ENCODE peak calls at places on chromosomes 5 and 9, in eight cellular contexts. E is SW 1271; M is GM20000; G is hippocampal formation; Z is activated T-helper 1 cell treated with anti-CD3 and anti-CD28 coated beads, Interleukin-2, amount 50 U/mL, for 16 hours; B is stimulated activated CD4-positive, alpha-beta T cell treated with anti-CD3 and anti-CD28 coated beads, Interleukin-1b, Interleukin-23, amount 100 ng/mL, for 24 hours; Q is HT1080; O is NCI-H2081. T is an unnamed sample.

GRCh38 chr5:124393564-124394379 is 352.7 kb downstream of the ZNF608 start:
- DNase-seq in E (no peak), M (no peak), G (peak), Z (no peak), B (no peak), Q (no peak), O (no peak), T (no peak)

GRCh38 chr5:15959560-15960164 is 219.9 kb downstream of the MARCHF11 start:
- DNase-seq in E (no peak), M (no peak), G (no peak), Z (no peak), B (no peak), Q (no peak), O (no peak), T (no peak)

GRCh38 chr5:19733612-19734495 is 254.1 kb downstream of the CDH18 start:
- DNase-seq in E (no peak), M (no peak), G (no peak), Z (no peak), B (no peak), Q (peak), O (no peak), T (no peak)

GRCh38 chr9:32930486-32930885 is 70.9 kb downstream of the APTX start:
- DNase-seq in E (no peak), M (no peak), G (no peak), Z (no peak), B (no peak), Q (no peak), O (no peak), T (no peak)

GRCh38 chr5:81249240-81249639 is 16.1 kb downstream of the CKMT2 start:
- DNase-seq in E (no peak), M (no peak), G (no peak), Z (no peak), B (no peak), Q (no peak), O (no peak), T (no peak)

GRCh38 chr5:109688647-109688998 is 1.1 kb upstream of the MAN2A1 start:
- DNase-seq in E (no peak), M (peak), G (peak), Z (no peak), B (no peak), Q (no peak), O (peak), T (no peak)

GRCh38 chr5:146339715-146340259 is 1.1 kb downstream of the POU4F3 start:
- DNase-seq in E (no peak), M (no peak), G (no peak), Z (no peak), B (no peak), Q (no peak), O (no peak), T (no peak)

GRCh38 chr5:34751807-34752736 is 86.9 kb upstream of the TTC23L start:
- DNase-seq in E (no peak), M (no peak), G (no peak), Z (no peak), B (no peak), Q (no peak), O (peak), T (no peak)

GRCh38 chr5:172911628-172911880 is 47.7 kb upstream of the RPL26L1 start:
- DNase-seq in E (no peak), M (no peak), G (no peak), Z (no peak), B (no peak), Q (no peak), O (no peak), T (no peak)

GRCh38 chr9:74672237-74672636 is 175.1 kb downstream of the RORB start:
- DNase-seq in E (no peak), M (no peak), G (no peak), Z (no peak), B (no peak), Q (no peak), O (no peak), T (no peak)

GRCh38 chr9:95938724-95939123 is 63.2 kb downstream of the ERCC6L2 start:
- DNase-seq in E (no peak), M (no peak), G (no peak), Z (no peak), B (no peak), Q (no peak), O (no peak), T (no peak)

GRCh38 chr5:56838409-56839039 is 23.2 kb downstream of the MAP3K1 start:
- DNase-seq in E (no peak), M (peak), G (peak), Z (no peak), B (no peak), Q (peak), O (peak), T (no peak)

GRCh38 chr5:181124526-181124925 is 6.4 kb downstream of the OR2V1 start:
- DNase-seq in E (no peak), M (no peak), G (no peak), Z (no peak), B (no peak), Q (no peak), O (no peak), T (no peak)

GRCh38 chr5:54013556-54014157 is 296.7 kb downstream of the ARL15 start:
- DNase-seq in E (no peak), M (no peak), G (no peak), Z (no peak), B (peak), Q (peak), O (no peak), T (no peak)

GRCh38 chr9:133421615-133422542 is at the start of gene ADAMTS13:
- DNase-seq in E (no peak), M (peak), G (no peak), Z (no peak), B (no peak), Q (peak), O (no peak), T (no peak)

T was measured in hypothalamus.